ENCODE peak calls at places on chromosomes 12 and 14, in eight cellular contexts. I, X, V, Y, E, T, P and O are unnamed samples.

GRCh38 chr14:35287481-35288013 is 4.6 kb upstream of the PSMA6 start:
- DNase-seq in T (no peak), P (no peak), V (no peak), E (no peak), I (no peak), Y (peak; percentile 76), X (no peak), O (peak; percentile 38)

GRCh38 chr14:50785506-50786063 is 45.4 kb downstream of the NIN start:
- DNase-seq in X (no peak), Y (no peak), V (peak; percentile 12), P (no peak), T (peak; percentile 46), E (no peak), I (no peak), O (no peak)

GRCh38 chr12:76180401-76181277 is 96.2 kb upstream of the NAP1L1 start:
- DNase-seq in E (no peak), T (no peak), Y (no peak), X (no peak), I (no peak), P (no peak), V (no peak), O (no peak)

GRCh38 chr14:41532255-41532654 is 74.4 kb upstream of the LRFN5 start:
- DNase-seq in I (no peak), X (no peak), T (no peak), V (no peak), P (no peak), Y (no peak), E (no peak), O (no peak)

GRCh38 chr14:64510825-64511679 is 6.5 kb downstream of the ZBTB1 start:
- DNase-seq in E (no peak), V (peak; percentile 59), Y (peak; percentile 73), X (peak; percentile 72), I (no peak), T (peak; percentile 73), P (peak; percentile 80), O (peak; percentile 76)

GRCh38 chr14:76926521-76927251 is 100.5 kb downstream of the LRRC74A start:
- DNase-seq in I (no peak), V (no peak), X (peak; percentile 80), T (peak; percentile 76), Y (peak; percentile 62), P (peak; percentile 34), E (no peak), O (peak; percentile 72)

GRCh38 chr12:80862606-80863005 is 75.1 kb downstream of the LIN7A start:
- DNase-seq in E (no peak), T (no peak), Y (no peak), V (no peak), I (no peak), P (no peak), X (no peak), O (peak; percentile 56)

GRCh38 chr12:81075539-81075938 is 2.3 kb upstream of the ACSS3 start:
- DNase-seq in P (no peak), Y (no peak), X (no peak), E (no peak), T (no peak), V (no peak), I (no peak), O (no peak)

GRCh38 chr12:110282956-110283817 is 2.1 kb downstream of the ATP2A2 start:
- DNase-seq in I (no peak), X (no peak), Y (no peak), E (no peak), P (no peak), T (no peak), V (no peak), O (no peak)

GRCh38 chr14:43198465-43198864 is 1308.6 kb downstream of the FSCB start:
- DNase-seq in P (no peak), E (no peak), V (no peak), I (no peak), X (no peak), Y (no peak), T (no peak), O (no peak)

GRCh38 chr14:80544366-80544765 is 333.1 kb upstream of the DIO2 start:
- DNase-seq in X (no peak), T (no peak), I (no peak), Y (no peak), V (no peak), E (no peak), P (no peak), O (no peak)

GRCh38 chr14:100239200-100239839 is 376 bp downstream of the YY1 start:
- DNase-seq in V (no peak), X (peak; percentile 26), I (peak; percentile 64), E (no peak), Y (peak; percentile 54), T (peak; percentile 46), P (no peak), O (no peak)

GRCh38 chr14:100078997-100079561 is 13.9 kb downstream of the EVL start:
- DNase-seq in T (no peak), Y (peak; percentile 80), I (no peak), X (peak; percentile 44), E (peak; percentile 74), P (no peak), V (no peak), O (peak; percentile 86)

GRCh38 chr12:77685112-77685511 is 145.6 kb upstream of the NAV3 start:
- DNase-seq in E (peak; percentile 58), T (peak; percentile 79), I (no peak), Y (peak; percentile 2), X (peak; percentile 54), P (peak; percentile 43), V (peak; percentile 62), O (peak; percentile 82)

GRCh38 chr12:101729842-101730241 is 9.4 kb downstream of the SYCP3 start:
- DNase-seq in E (no peak), I (no peak), Y (no peak), X (no peak), P (no peak), V (no peak), T (no peak), O (no peak)

GRCh38 chr12:61487728-61488127 is 772.5 kb upstream of the USP15 start:
- DNase-seq in E (no peak), Y (no peak), V (no peak), X (no peak), P (no peak), T (no peak), I (no peak), O (no peak)

GRCh38 chr12:98751580-98752115 is 106.6 kb downstream of the APAF1 start:
- DNase-seq in I (no peak), P (no peak), Y (no peak), T (no peak), X (no peak), E (no peak), V (no peak), O (no peak)

GRCh38 chr14:43243168-43243567 is 1263.9 kb downstream of the FSCB start:
- DNase-seq in T (no peak), Y (no peak), X (no peak), E (no peak), I (no peak), V (no peak), P (no peak), O (no peak)

GRCh38 chr12:63325757-63326156 is 174.8 kb upstream of the AVPR1A start:
- DNase-seq in T (no peak), X (no peak), I (no peak), V (no peak), E (no peak), P (no peak), Y (no peak), O (no peak)

GRCh38 chr12:27667540-27667939 is 28.7 kb upstream of the REP15 start:
- DNase-seq in T (no peak), E (peak; percentile 76), V (no peak), X (no peak), Y (peak; percentile 9), I (no peak), P (no peak), O (peak; percentile 97)

GRCh38 chr14:51547260-51547659 is 104.5 kb upstream of the FRMD6 start:
- DNase-seq in T (no peak), P (peak; percentile 17), I (no peak), E (peak; percentile 97), V (no peak), X (peak; percentile 58), Y (no peak), O (peak; percentile 100)

GRCh38 chr14:50045039-50045711 is 71.2 kb downstream of the VCPKMT start:
- DNase-seq in I (peak; percentile 85), X (no peak), V (no peak), P (no peak), Y (peak; percentile 87), T (no peak), E (peak; percentile 63), O (peak; percentile 93)

GRCh38 chr12:96261557-96261956 is 67.4 kb downstream of the ELK3 start:
- DNase-seq in V (no peak), I (no peak), P (no peak), X (no peak), T (no peak), Y (no peak), E (no peak), O (no peak)

GRCh38 chr14:94421316-94421715 is 31.3 kb downstream of the SERPINA11 start:
- DNase-seq in E (no peak), X (no peak), I (no peak), V (no peak), T (no peak), Y (no peak), P (no peak), O (no peak)

GRCh38 chr14:52703664-52704063 is 3.3 kb upstream of the PSMC6 start:
- DNase-seq in P (no peak), E (no peak), X (no peak), V (no peak), T (no peak), I (no peak), Y (no peak), O (no peak)

GRCh38 chr12:32444895-32445294 is 45.5 kb downstream of the FGD4 start:
- DNase-seq in V (no peak), Y (no peak), I (no peak), X (no peak), E (no peak), T (peak; percentile 49), P (no peak), O (peak; percentile 85)

GRCh38 chr14:93991212-93991611 is 5.9 kb upstream of the CCDC197 start:
- DNase-seq in P (no peak), T (no peak), I (no peak), V (no peak), X (no peak), E (no peak), Y (peak; percentile 43), O (no peak)

GRCh38 chr14:70759398-70759797 is 49.9 kb downstream of the MAP3K9 start:
- DNase-seq in Y (no peak), T (no peak), P (no peak), I (no peak), X (no peak), E (no peak), V (no peak), O (no peak)

GRCh38 chr14:92546347-92547053 is 32.9 kb downstream of the RIN3 start:
- DNase-seq in E (no peak), V (no peak), P (no peak), Y (no peak), I (no peak), T (no peak), X (no peak), O (peak; percentile 51)

GRCh38 chr14:104226421-104227385 is 88.3 kb downstream of the KIF26A start:
- DNase-seq in P (no peak), X (peak; percentile 33), V (no peak), T (no peak), E (no peak), Y (no peak), I (peak; percentile 38), O (no peak)